ENCODE peak calls at places on chromosomes 1 and 21, in eight cellular contexts. One of them, this sample, is unnamed. For H3K27me3 and H3K4me1, the result is how much of the 10 kb centered on the place peaks cover.

GRCh38 chr1:22889213-22889827 is 83.3 kb downstream of the LACTBL1 start:
- DNase-seq in hepatocyte: peak
- DNase-seq in GM23338: peak
- DNase-seq in PC-3: peak
- DNase-seq in SK-N-SH: peak
- DNase-seq in HCT116: peak
- DNase-seq in neural progenitor cell: peak
- DNase-seq in MM.1S: no peak
- DNase-seq in this sample: peak

GRCh38 chr1:19762175-19762779 is 37.4 kb downstream of the TMCO4 start:
- DNase-seq in neural progenitor cell: peak
- DNase-seq in GM23338: peak
- DNase-seq in PC-3: peak
- DNase-seq in MM.1S: no peak
- DNase-seq in hepatocyte: peak
- DNase-seq in HCT116: no peak
- DNase-seq in SK-N-SH: peak
- DNase-seq in this sample: peak

GRCh38 chr1:923131-923990 is at the start of gene SAMD11:
- DNase-seq in SK-N-SH: peak
- DNase-seq in HCT116: peak
- DNase-seq in PC-3: peak
- DNase-seq in GM23338: peak
- DNase-seq in neural progenitor cell: peak
- DNase-seq in MM.1S: peak
- DNase-seq in hepatocyte: peak
- DNase-seq in this sample: peak

GRCh38 chr21:42153046-42153685 is 65.8 kb upstream of the ABCG1 start:
- DNase-seq in GM23338: no peak
- DNase-seq in MM.1S: no peak
- DNase-seq in neural progenitor cell: no peak
- DNase-seq in HCT116: no peak
- DNase-seq in hepatocyte: no peak
- DNase-seq in SK-N-SH: no peak
- DNase-seq in PC-3: no peak
- DNase-seq in this sample: no peak

GRCh38 chr21:35016517-35017188 is 32.4 kb downstream of the RUNX1 start:
- DNase-seq in hepatocyte: no peak
- DNase-seq in neural progenitor cell: no peak
- DNase-seq in SK-N-SH: no peak
- DNase-seq in GM23338: no peak
- DNase-seq in HCT116: no peak
- DNase-seq in PC-3: no peak
- DNase-seq in MM.1S: no peak
- DNase-seq in this sample: no peak

GRCh38 chr1:241336335-241336734 is 20.7 kb downstream of the RGS7 start:
- DNase-seq in PC-3: peak
- DNase-seq in SK-N-SH: no peak
- DNase-seq in hepatocyte: peak
- DNase-seq in HCT116: no peak
- DNase-seq in neural progenitor cell: no peak
- DNase-seq in MM.1S: no peak
- DNase-seq in GM23338: no peak
- DNase-seq in this sample: peak

GRCh38 chr1:162216604-162217003 is 147.1 kb downstream of the NOS1AP start:
- DNase-seq in MM.1S: no peak
- DNase-seq in HCT116: no peak
- DNase-seq in neural progenitor cell: no peak
- DNase-seq in PC-3: no peak
- DNase-seq in SK-N-SH: no peak
- DNase-seq in GM23338: no peak
- DNase-seq in hepatocyte: no peak
- DNase-seq in this sample: no peak

GRCh38 chr1:25030674-25031589 is 100.9 kb upstream of the RUNX3 start:
- DNase-seq in hepatocyte: no peak
- DNase-seq in HCT116: no peak
- DNase-seq in GM23338: no peak
- DNase-seq in neural progenitor cell: no peak
- DNase-seq in SK-N-SH: no peak
- DNase-seq in PC-3: peak
- DNase-seq in MM.1S: no peak
- DNase-seq in this sample: peak

GRCh38 chr21:10425856-10426255 is 95.5 kb upstream of the TPTE start:
- DNase-seq in GM23338: no peak
- DNase-seq in PC-3: no peak
- DNase-seq in HCT116: no peak
- DNase-seq in neural progenitor cell: no peak
- DNase-seq in hepatocyte: peak
- DNase-seq in SK-N-SH: no peak
- DNase-seq in MM.1S: no peak
- DNase-seq in this sample: no peak

GRCh38 chr1:79380078-79380477 is 373.5 kb upstream of the ADGRL4 start:
- DNase-seq in PC-3: no peak
- DNase-seq in MM.1S: no peak
- DNase-seq in hepatocyte: no peak
- DNase-seq in HCT116: no peak
- DNase-seq in SK-N-SH: no peak
- DNase-seq in neural progenitor cell: no peak
- DNase-seq in GM23338: peak
- DNase-seq in this sample: no peak

GRCh38 chr1:65066379-65066765 is 81.6 kb upstream of the AK4 start:
- DNase-seq in SK-N-SH: no peak
- DNase-seq in neural progenitor cell: no peak
- DNase-seq in HCT116: no peak
- DNase-seq in PC-3: no peak
- DNase-seq in hepatocyte: no peak
- DNase-seq in GM23338: no peak
- DNase-seq in MM.1S: no peak
- DNase-seq in this sample: no peak

GRCh38 chr1:209132736-209133467 is 450.6 kb upstream of the CAMK1G start:
- DNase-seq in neural progenitor cell: no peak
- DNase-seq in MM.1S: peak
- DNase-seq in GM23338: no peak
- DNase-seq in SK-N-SH: no peak
- DNase-seq in PC-3: no peak
- DNase-seq in HCT116: no peak
- DNase-seq in hepatocyte: no peak
- DNase-seq in this sample: no peak

GRCh38 chr1:224879404-224879803 is 50.1 kb upstream of the DNAH14 start:
- DNase-seq in PC-3: no peak
- DNase-seq in MM.1S: no peak
- DNase-seq in SK-N-SH: no peak
- DNase-seq in GM23338: no peak
- DNase-seq in hepatocyte: no peak
- DNase-seq in neural progenitor cell: no peak
- DNase-seq in HCT116: no peak
- DNase-seq in this sample: peak

GRCh38 chr1:188652678-188653077 is 1823.9 kb downstream of the PLA2G4A start:
- DNase-seq in GM23338: no peak
- DNase-seq in hepatocyte: no peak
- DNase-seq in MM.1S: no peak
- DNase-seq in PC-3: no peak
- DNase-seq in SK-N-SH: peak
- DNase-seq in HCT116: no peak
- DNase-seq in neural progenitor cell: no peak
- DNase-seq in this sample: peak

GRCh38 chr1:170707959-170708666 is 44.2 kb downstream of the PRRX1 start:
- DNase-seq in MM.1S: no peak
- DNase-seq in SK-N-SH: no peak
- DNase-seq in GM23338: no peak
- DNase-seq in PC-3: peak
- DNase-seq in neural progenitor cell: no peak
- DNase-seq in hepatocyte: no peak
- DNase-seq in HCT116: peak
- DNase-seq in this sample: peak

GRCh38 chr1:50332941-50333594 is 90.2 kb downstream of the DMRTA2 start:
- DNase-seq in HCT116: no peak
- DNase-seq in PC-3: peak
- DNase-seq in GM23338: peak
- DNase-seq in neural progenitor cell: peak
- DNase-seq in hepatocyte: peak
- DNase-seq in MM.1S: peak
- DNase-seq in SK-N-SH: peak
- DNase-seq in this sample: peak

GRCh38 chr1:105485207-105485606 is 1571.3 kb upstream of the PRMT6 start:
- DNase-seq in PC-3: peak
- DNase-seq in MM.1S: no peak
- DNase-seq in GM23338: no peak
- DNase-seq in neural progenitor cell: no peak
- DNase-seq in SK-N-SH: no peak
- DNase-seq in HCT116: no peak
- DNase-seq in hepatocyte: no peak
- DNase-seq in this sample: peak

GRCh38 chr21:37828515-37828914 is 87.7 kb downstream of the KCNJ6 start:
- DNase-seq in HCT116: no peak
- DNase-seq in SK-N-SH: no peak
- DNase-seq in neural progenitor cell: no peak
- DNase-seq in PC-3: no peak
- DNase-seq in hepatocyte: no peak
- DNase-seq in MM.1S: no peak
- DNase-seq in GM23338: no peak
- DNase-seq in this sample: no peak

GRCh38 chr1:70978623-70979022 is 69.0 kb downstream of the PTGER3 start:
- DNase-seq in SK-N-SH: no peak
- DNase-seq in hepatocyte: no peak
- DNase-seq in neural progenitor cell: no peak
- DNase-seq in HCT116: no peak
- DNase-seq in MM.1S: no peak
- DNase-seq in PC-3: no peak
- DNase-seq in GM23338: no peak
- DNase-seq in this sample: peak

GRCh38 chr1:154895779-154896178 is 25.7 kb upstream of the KCNN3 start:
- DNase-seq in MM.1S: no peak
- DNase-seq in neural progenitor cell: no peak
- DNase-seq in hepatocyte: no peak
- DNase-seq in GM23338: no peak
- DNase-seq in HCT116: no peak
- DNase-seq in SK-N-SH: peak
- DNase-seq in PC-3: no peak
- DNase-seq in this sample: no peak

GRCh38 chr1:214396319-214396718 is 115.4 kb downstream of the SMYD2 start:
- DNase-seq in HCT116: no peak
- DNase-seq in hepatocyte: no peak
- DNase-seq in GM23338: no peak
- DNase-seq in neural progenitor cell: no peak
- DNase-seq in MM.1S: no peak
- DNase-seq in PC-3: no peak
- DNase-seq in SK-N-SH: no peak
- DNase-seq in this sample: no peak

GRCh38 chr1:23403038-23403336 is 21.6 kb downstream of the TCEA3 start:
- DNase-seq in PC-3: peak
- DNase-seq in HCT116: peak
- DNase-seq in hepatocyte: peak
- DNase-seq in MM.1S: no peak
- DNase-seq in SK-N-SH: no peak
- DNase-seq in neural progenitor cell: no peak
- DNase-seq in GM23338: no peak
- DNase-seq in this sample: peak

GRCh38 chr1:119005870-119006405 is 17.8 kb upstream of the TBX15 start:
- DNase-seq in PC-3: no peak
- DNase-seq in neural progenitor cell: no peak
- DNase-seq in hepatocyte: no peak
- DNase-seq in HCT116: no peak
- DNase-seq in MM.1S: no peak
- DNase-seq in SK-N-SH: no peak
- DNase-seq in GM23338: no peak
- DNase-seq in this sample: no peak
- H3K27me3 ChIP-seq in PC-3: under half
- H3K27me3 ChIP-seq in neural progenitor cell: half or more
- H3K27me3 ChIP-seq in hepatocyte: half or more
- H3K27me3 ChIP-seq in HCT116: under half
- H3K27me3 ChIP-seq in MM.1S: under half
- H3K27me3 ChIP-seq in SK-N-SH: half or more
- H3K27me3 ChIP-seq in GM23338: half or more
- H3K27me3 ChIP-seq in this sample: under half

DNA sequence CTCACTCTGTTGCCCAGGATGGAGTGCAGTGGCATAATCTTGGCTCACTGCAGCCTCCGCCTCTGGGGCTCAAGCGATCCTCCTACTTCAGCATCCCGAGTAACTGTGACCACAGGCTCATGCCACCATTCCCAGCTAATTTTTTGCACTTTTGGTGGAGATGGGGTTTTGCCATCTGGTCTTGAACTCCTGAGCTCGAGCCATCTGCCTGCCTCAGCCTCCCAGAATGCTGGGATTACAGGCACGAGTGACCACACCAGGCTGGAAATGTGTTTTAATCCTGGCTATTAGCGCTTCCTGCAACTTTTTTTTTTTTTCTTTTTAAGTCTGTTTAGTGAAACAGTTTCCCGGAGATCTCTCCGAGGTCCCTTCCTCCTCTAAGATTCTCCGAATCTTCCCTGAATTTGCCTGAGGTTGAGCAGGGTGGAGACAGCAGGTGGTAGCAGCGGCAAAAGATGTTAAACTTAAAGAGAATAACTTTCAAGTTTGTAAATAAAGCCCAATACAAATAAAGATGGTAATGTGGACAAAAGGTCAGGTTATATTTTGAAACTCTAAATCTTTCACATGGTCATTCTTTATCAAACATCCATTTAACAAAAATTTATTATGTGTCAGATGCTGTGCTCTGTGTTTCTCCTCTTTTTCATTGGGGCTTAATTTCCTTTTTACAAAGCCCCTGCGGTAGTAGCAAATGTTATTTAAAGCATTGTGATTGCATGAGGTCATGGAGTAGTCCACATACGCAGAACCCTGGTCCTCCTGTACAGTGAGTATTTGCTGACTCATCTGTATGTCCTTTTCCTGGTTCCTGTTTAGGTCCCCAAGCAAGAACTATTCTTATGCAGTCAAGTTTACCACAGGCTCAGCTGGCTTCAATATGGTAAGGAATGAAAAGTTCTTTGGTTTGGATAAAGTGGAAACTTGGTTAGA is 119.1 kb downstream of the ITSN1 start:
- DNase-seq in MM.1S: peak
- DNase-seq in hepatocyte: peak
- DNase-seq in neural progenitor cell: no peak
- DNase-seq in PC-3: peak
- DNase-seq in SK-N-SH: no peak
- DNase-seq in HCT116: peak
- DNase-seq in GM23338: no peak
- DNase-seq in this sample: peak
- TF ChIP-seq EZH2phosphoT487 in MM.1S: no peak
- TF ChIP-seq EZH2phosphoT487 in hepatocyte: no peak
- TF ChIP-seq EZH2phosphoT487 in neural progenitor cell: no peak
- TF ChIP-seq EZH2phosphoT487 in PC-3: no peak
- TF ChIP-seq EZH2phosphoT487 in SK-N-SH: no peak
- TF ChIP-seq EZH2phosphoT487 in HCT116: no peak
- TF ChIP-seq EZH2phosphoT487 in GM23338: no peak
- TF ChIP-seq EZH2phosphoT487 in this sample: no peak

GRCh38 chr1:110341872-110342331 is 2.7 kb downstream of the RBM15 start:
- DNase-seq in SK-N-SH: no peak
- DNase-seq in hepatocyte: no peak
- DNase-seq in PC-3: no peak
- DNase-seq in GM23338: no peak
- DNase-seq in MM.1S: no peak
- DNase-seq in neural progenitor cell: peak
- DNase-seq in HCT116: no peak
- DNase-seq in this sample: no peak
- H3K4me1 ChIP-seq in SK-N-SH: under half
- H3K4me1 ChIP-seq in hepatocyte: under half
- H3K4me1 ChIP-seq in PC-3: half or more
- H3K4me1 ChIP-seq in GM23338: half or more
- H3K4me1 ChIP-seq in MM.1S: under half
- H3K4me1 ChIP-seq in neural progenitor cell: half or more
- H3K4me1 ChIP-seq in HCT116: under half
- H3K4me1 ChIP-seq in this sample: half or more

GRCh38 chr1:148352470-148353118 is 130.5 kb downstream of the PPIAL4G start:
- DNase-seq in GM23338: no peak
- DNase-seq in SK-N-SH: no peak
- DNase-seq in hepatocyte: no peak
- DNase-seq in PC-3: no peak
- DNase-seq in MM.1S: no peak
- DNase-seq in HCT116: no peak
- DNase-seq in neural progenitor cell: no peak
- DNase-seq in this sample: no peak
- H3K27me3 ChIP-seq in GM23338: half or more
- H3K27me3 ChIP-seq in SK-N-SH: under half
- H3K27me3 ChIP-seq in hepatocyte: half or more
- H3K27me3 ChIP-seq in PC-3: under half
- H3K27me3 ChIP-seq in MM.1S: under half
- H3K27me3 ChIP-seq in HCT116: under half
- H3K27me3 ChIP-seq in neural progenitor cell: half or more
- H3K27me3 ChIP-seq in this sample: half or more

This sample was measured in GM23248.